ENCODE peak calls at places on chromosomes 6 and 20, in five cellular contexts. J is A549; A is IMR-90; C is lower leg skin; U is CD4-positive, alpha-beta T cell. O is an unnamed sample.

GRCh38 chr6:16019462-16019861 is 109.4 kb upstream of the MYLIP start:
- DNase-seq in J (no peak), A (no peak), C (no peak), U (no peak), O (no peak)

GRCh38 chr6:30341728-30342127 is 3.2 kb upstream of the RPP21 start:
- DNase-seq in J (no peak), A (no peak), C (no peak), U (no peak), O (no peak)

GRCh38 chr6:96466149-96466863 is 55.3 kb upstream of the UFL1 start:
- DNase-seq in J (no peak), A (no peak), C (no peak), U (no peak), O (no peak)

GRCh38 chr6:168040856-168041496 is 38.0 kb downstream of the FRMD1 start:
- DNase-seq in J (no peak), A (no peak), C (peak; percentile 79), U (no peak), O (no peak)

GRCh38 chr6:9851541-9852380 is 563.1 kb downstream of the TFAP2A start:
- DNase-seq in J (peak; percentile 52), A (peak; percentile 9), C (no peak), U (no peak), O (no peak)

GRCh38 chr6:39239527-39240154 is 10.4 kb upstream of the KCNK5 start:
- DNase-seq in J (no peak), A (no peak), C (no peak), U (no peak), O (no peak)

GRCh38 chr6:14228571-14228970 is 111.0 kb downstream of the CD83 start:
- DNase-seq in J (no peak), A (peak; percentile 62), C (no peak), U (peak; percentile 16), O (no peak)

GRCh38 chr6:132220800-132221199 is 180.5 kb downstream of the MOXD1 start:
- DNase-seq in J (no peak), A (no peak), C (no peak), U (no peak), O (no peak)

GRCh38 chr6:166244353-166245045 is 63.7 kb downstream of the PRR18 start:
- DNase-seq in J (no peak), A (no peak), C (no peak), U (no peak), O (no peak)

GRCh38 chr6:11423667-11424066 is 113.9 kb upstream of the TMEM170B start:
- DNase-seq in J (no peak), A (no peak), C (no peak), U (no peak), O (no peak)

GRCh38 chr20:32474967-32475819 is 109.9 kb downstream of the NOL4L start:
- DNase-seq in J (peak; percentile 83), A (peak; percentile 91), C (peak; percentile 95), U (no peak), O (peak; percentile 96)

GRCh38 chr6:111776236-111777189 is 96.7 kb downstream of the FYN start:
- DNase-seq in J (no peak), A (no peak), C (no peak), U (no peak), O (no peak)

GRCh38 chr20:38298768-38299288 is 5.1 kb upstream of the BPI start:
- DNase-seq in J (no peak), A (peak; percentile 48), C (peak; percentile 96), U (no peak), O (no peak)

GRCh38 chr20:37522258-37523011 is 1.4 kb downstream of the NNAT start:
- DNase-seq in J (no peak), A (peak; percentile 35), C (peak; percentile 86), U (no peak), O (no peak)

GRCh38 chr6:127302728-127303675 is 36.3 kb downstream of the RNF146 start:
- DNase-seq in J (peak; percentile 44), A (peak; percentile 48), C (no peak), U (peak; percentile 19), O (no peak)

GRCh38 chr6:129680633-129681032 is 29.3 kb downstream of the ARHGAP18 start:
- DNase-seq in J (no peak), A (no peak), C (no peak), U (no peak), O (no peak)

GRCh38 chr20:36030143-36030542 is 61.8 kb downstream of the CNBD2 start:
- DNase-seq in J (no peak), A (peak; percentile 24), C (no peak), U (no peak), O (no peak)

GRCh38 chr6:126983779-126984178 is 134.7 kb upstream of the RSPO3 start:
- DNase-seq in J (no peak), A (no peak), C (no peak), U (no peak), O (no peak)

GRCh38 chr6:98845201-98846020 is 11.0 kb downstream of the POU3F2 start:
- DNase-seq in J (peak; percentile 72), A (peak; percentile 78), C (peak; percentile 95), U (peak; percentile 55), O (no peak)

GRCh38 chr20:6975326-6975725 is 207.8 kb downstream of the BMP2 start:
- DNase-seq in J (no peak), A (no peak), C (no peak), U (no peak), O (no peak)

GRCh38 chr6:17045581-17046322 is 56.1 kb upstream of the STMND1 start:
- DNase-seq in J (no peak), A (peak; percentile 69), C (no peak), U (no peak), O (no peak)

GRCh38 chr6:144170044-144170443 is 19.7 kb downstream of the STX11 start:
- DNase-seq in J (no peak), A (no peak), C (no peak), U (no peak), O (no peak)

DNA sequence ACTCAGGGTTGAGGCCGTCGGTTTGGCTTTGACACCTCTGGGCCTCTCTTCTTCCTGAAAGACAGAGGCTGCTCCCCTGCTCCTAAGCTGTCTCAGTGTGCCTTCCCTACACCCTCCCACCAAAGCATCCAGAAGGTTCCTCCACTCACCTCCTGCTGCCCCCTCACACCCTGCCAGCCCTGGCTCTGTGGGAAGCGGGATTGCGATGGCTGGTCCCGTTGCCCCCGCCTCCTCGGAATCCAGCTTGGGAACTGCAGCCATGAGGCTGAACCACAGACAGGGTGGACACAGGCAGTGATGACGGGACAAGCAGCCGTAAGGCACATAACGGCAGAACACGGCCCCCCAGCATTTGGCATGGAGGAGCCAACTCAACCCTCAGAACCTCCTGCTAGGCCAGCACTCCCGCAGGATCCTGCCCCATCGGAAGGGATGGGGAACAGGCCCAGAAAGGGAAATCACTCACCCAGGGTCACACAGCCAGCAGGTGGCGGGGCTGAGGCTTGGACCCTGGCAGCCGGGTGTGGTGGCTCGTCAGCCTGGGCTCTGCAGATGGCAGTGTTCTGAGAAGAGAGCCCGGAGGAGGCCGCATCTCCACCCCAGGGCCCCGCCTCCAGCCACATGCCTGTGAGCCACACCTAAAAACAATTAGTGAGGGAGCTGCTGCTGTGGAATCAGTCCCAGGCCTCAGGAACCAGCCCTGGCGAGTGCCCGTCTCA is 139.6 kb downstream of the PHACTR3 start:
- DNase-seq in J (peak; percentile 27), A (no peak), C (no peak), U (no peak), O (no peak)
- TF ChIP-seq CTCF in J (no peak), A (no peak), C (no peak), U (no peak), O (no peak)

GRCh38 chr6:162088091-162088490 is 639.5 kb downstream of the PRKN start:
- DNase-seq in J (no peak), A (no peak), C (no peak), U (no peak), O (no peak)

GRCh38 chr6:162092816-162093502 is 634.6 kb downstream of the PRKN start:
- DNase-seq in J (no peak), A (no peak), C (no peak), U (no peak), O (no peak)

GRCh38 chr6:162085561-162085960 is 642.0 kb downstream of the PRKN start:
- DNase-seq in J (no peak), A (no peak), C (no peak), U (no peak), O (no peak)

GRCh38 chr6:162090734-162091133 is 636.8 kb downstream of the PRKN start:
- DNase-seq in J (no peak), A (no peak), C (no peak), U (no peak), O (no peak)
- TF ChIP-seq CTCF in J (no peak), A (no peak), C (no peak), U (no peak), O (no peak)

GRCh38 chr6:69072796-69073195 is 437.7 kb downstream of the ADGRB3 start:
- DNase-seq in J (no peak), A (no peak), C (no peak), U (no peak), O (no peak)

GRCh38 chr6:69064226-69064625 is 429.1 kb downstream of the ADGRB3 start:
- DNase-seq in J (no peak), A (no peak), C (no peak), U (no peak), O (no peak)

GRCh38 chr6:69069881-69070280 is 434.8 kb downstream of the ADGRB3 start:
- DNase-seq in J (no peak), A (no peak), C (no peak), U (no peak), O (no peak)
- TF ChIP-seq CTCF in J (no peak), A (no peak), C (no peak), U (no peak), O (no peak)

GRCh38 chr6:54248319-54248718 is 59.9 kb upstream of the TINAG start:
- DNase-seq in J (no peak), A (no peak), C (no peak), U (no peak), O (no peak)

GRCh38 chr6:54245265-54245664 is 63.0 kb upstream of the TINAG start:
- DNase-seq in J (no peak), A (no peak), C (no peak), U (no peak), O (no peak)

GRCh38 chr6:54248994-54249393 is 59.2 kb upstream of the TINAG start:
- DNase-seq in J (no peak), A (no peak), C (no peak), U (no peak), O (no peak)

GRCh38 chr6:54243699-54244098 is 64.5 kb upstream of the TINAG start:
- DNase-seq in J (no peak), A (no peak), C (no peak), U (no peak), O (no peak)

GRCh38 chr6:54244430-54244829 is 63.8 kb upstream of the TINAG start:
- DNase-seq in J (peak; percentile 3), A (peak; percentile 24), C (no peak), U (no peak), O (no peak)
- TF ChIP-seq CTCF in J (peak; percentile 52), A (peak; percentile 53), C (no peak), U (no peak), O (peak; percentile 72)

DNA sequence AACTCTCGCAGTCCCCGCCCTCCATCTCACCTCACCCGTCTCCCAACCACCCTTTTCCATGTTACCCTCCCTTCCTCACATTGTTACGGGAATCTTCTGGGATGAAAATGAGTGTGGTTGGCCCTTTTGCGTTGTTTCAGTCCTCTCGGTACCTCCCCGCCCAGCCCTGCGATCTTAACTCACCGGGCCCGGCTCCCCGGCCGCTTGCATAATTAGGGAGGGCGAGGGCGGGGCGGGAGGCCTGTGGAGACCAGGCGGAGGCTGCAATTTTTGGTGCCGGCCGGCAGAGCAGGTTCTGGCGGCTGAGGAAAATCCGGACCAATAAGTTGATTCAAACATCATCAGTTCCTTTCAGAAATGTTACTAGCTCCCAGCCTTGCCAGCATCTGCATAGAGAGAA is 25.2 kb downstream of the TFAP2B start:
- DNase-seq in J (no peak), A (no peak), C (peak; percentile 92), U (no peak), O (no peak)
- TF ChIP-seq CTCF in J (no peak), A (no peak), C (no peak), U (no peak), O (no peak)

GRCh38 chr6:25641940-25642666 is 9.9 kb upstream of the SCGN start:
- DNase-seq in J (peak; percentile 72), A (no peak), C (no peak), U (no peak), O (no peak)
- TF ChIP-seq CTCF in J (no peak), A (no peak), C (no peak), U (no peak), O (no peak)

O was measured in osteocyte.